ENCODE peak calls at places on chromosomes 3 and 15, in seven cellular contexts. One of them, this sample, is unnamed.

GRCh38 chr3:11379824-11380281 is 107.7 kb downstream of the ATG7 start:
- DNase-seq in mesenchymal stem cell: peak; percentile 51
- DNase-seq in H1: no peak
- DNase-seq in IMR-90: no peak
- DNase-seq in neuronal stem cell: no peak
- DNase-seq in H9: no peak
- DNase-seq in trophoblast cell: no peak
- DNase-seq in this sample: no peak

GRCh38 chr15:90270502-90271150 is 5.2 kb downstream of the NGRN start:
- DNase-seq in mesenchymal stem cell: no peak
- DNase-seq in H1: no peak
- DNase-seq in IMR-90: no peak
- DNase-seq in neuronal stem cell: no peak
- DNase-seq in H9: no peak
- DNase-seq in trophoblast cell: no peak
- DNase-seq in this sample: no peak

GRCh38 chr3:37137516-37137915 is 36.9 kb downstream of the LRRFIP2 start:
- DNase-seq in mesenchymal stem cell: no peak
- DNase-seq in H1: no peak
- DNase-seq in IMR-90: peak; percentile 54
- DNase-seq in neuronal stem cell: no peak
- DNase-seq in H9: no peak
- DNase-seq in trophoblast cell: no peak
- DNase-seq in this sample: no peak

GRCh38 chr3:114553949-114554593 is 260.2 kb downstream of the TIGIT start:
- DNase-seq in mesenchymal stem cell: no peak
- DNase-seq in H1: no peak
- DNase-seq in IMR-90: no peak
- DNase-seq in neuronal stem cell: no peak
- DNase-seq in H9: no peak
- DNase-seq in trophoblast cell: no peak
- DNase-seq in this sample: no peak

GRCh38 chr3:114565201-114565600 is 271.4 kb downstream of the TIGIT start:
- DNase-seq in mesenchymal stem cell: no peak
- DNase-seq in H1: no peak
- DNase-seq in IMR-90: no peak
- DNase-seq in neuronal stem cell: no peak
- DNase-seq in H9: no peak
- DNase-seq in trophoblast cell: no peak
- DNase-seq in this sample: no peak

GRCh38 chr3:23493846-23494245 is 290.7 kb downstream of the UBE2E2 start:
- DNase-seq in mesenchymal stem cell: no peak
- DNase-seq in H1: no peak
- DNase-seq in IMR-90: no peak
- DNase-seq in neuronal stem cell: no peak
- DNase-seq in H9: no peak
- DNase-seq in trophoblast cell: no peak
- DNase-seq in this sample: no peak

GRCh38 chr3:148075829-148076716 is 621.6 kb upstream of the AGTR1 start:
- DNase-seq in mesenchymal stem cell: peak; percentile 62
- DNase-seq in H1: peak; percentile 7
- DNase-seq in IMR-90: peak; percentile 59
- DNase-seq in neuronal stem cell: peak; percentile 45
- DNase-seq in H9: peak; percentile 32
- DNase-seq in trophoblast cell: peak; percentile 22
- DNase-seq in this sample: peak; percentile 70

GRCh38 chr3:124785966-124786365 is 55.7 kb downstream of the UMPS start:
- DNase-seq in mesenchymal stem cell: peak; percentile 88
- DNase-seq in H1: no peak
- DNase-seq in IMR-90: peak; percentile 28
- DNase-seq in neuronal stem cell: no peak
- DNase-seq in H9: no peak
- DNase-seq in trophoblast cell: no peak
- DNase-seq in this sample: no peak

GRCh38 chr3:86239956-86240355 is 751.0 kb downstream of the VGLL3 start:
- DNase-seq in mesenchymal stem cell: no peak
- DNase-seq in H1: no peak
- DNase-seq in IMR-90: no peak
- DNase-seq in neuronal stem cell: no peak
- DNase-seq in H9: no peak
- DNase-seq in trophoblast cell: no peak
- DNase-seq in this sample: no peak

GRCh38 chr15:89829161-89829560 is 14.5 kb upstream of the ANPEP start:
- DNase-seq in mesenchymal stem cell: no peak
- DNase-seq in H1: no peak
- DNase-seq in IMR-90: no peak
- DNase-seq in neuronal stem cell: no peak
- DNase-seq in H9: no peak
- DNase-seq in trophoblast cell: no peak
- DNase-seq in this sample: no peak

GRCh38 chr3:197896421-197896820 is 53.6 kb upstream of the RPL35A start:
- DNase-seq in mesenchymal stem cell: no peak
- DNase-seq in H1: no peak
- DNase-seq in IMR-90: no peak
- DNase-seq in neuronal stem cell: no peak
- DNase-seq in H9: no peak
- DNase-seq in trophoblast cell: no peak
- DNase-seq in this sample: no peak

GRCh38 chr15:101174152-101174920 is 77.5 kb downstream of the CHSY1 start:
- DNase-seq in mesenchymal stem cell: no peak
- DNase-seq in H1: no peak
- DNase-seq in IMR-90: no peak
- DNase-seq in neuronal stem cell: no peak
- DNase-seq in H9: no peak
- DNase-seq in trophoblast cell: no peak
- DNase-seq in this sample: no peak

GRCh38 chr15:34056921-34057320 is 17.9 kb upstream of the AVEN start:
- DNase-seq in mesenchymal stem cell: no peak
- DNase-seq in H1: no peak
- DNase-seq in IMR-90: no peak
- DNase-seq in neuronal stem cell: no peak
- DNase-seq in H9: no peak
- DNase-seq in trophoblast cell: peak; percentile 82
- DNase-seq in this sample: no peak

GRCh38 chr15:70055601-70056051 is 42.1 kb downstream of the TLE3 start:
- DNase-seq in mesenchymal stem cell: no peak
- DNase-seq in H1: no peak
- DNase-seq in IMR-90: no peak
- DNase-seq in neuronal stem cell: no peak
- DNase-seq in H9: no peak
- DNase-seq in trophoblast cell: peak; percentile 28
- DNase-seq in this sample: peak; percentile 69

GRCh38 chr15:40859206-40859851 is 14.7 kb downstream of the RHOV start:
- DNase-seq in mesenchymal stem cell: peak; percentile 75
- DNase-seq in H1: peak; percentile 79
- DNase-seq in IMR-90: peak; percentile 68
- DNase-seq in neuronal stem cell: peak; percentile 79
- DNase-seq in H9: peak; percentile 95
- DNase-seq in trophoblast cell: peak; percentile 88
- DNase-seq in this sample: peak; percentile 93

GRCh38 chr15:31400222-31400927 is 73.7 kb downstream of the KLF13 start:
- DNase-seq in mesenchymal stem cell: no peak
- DNase-seq in H1: no peak
- DNase-seq in IMR-90: no peak
- DNase-seq in neuronal stem cell: no peak
- DNase-seq in H9: no peak
- DNase-seq in trophoblast cell: no peak
- DNase-seq in this sample: no peak

GRCh38 chr3:94303897-94304296 is 241.0 kb downstream of the NSUN3 start:
- DNase-seq in mesenchymal stem cell: no peak
- DNase-seq in H1: no peak
- DNase-seq in IMR-90: peak; percentile 1
- DNase-seq in neuronal stem cell: no peak
- DNase-seq in H9: no peak
- DNase-seq in trophoblast cell: no peak
- DNase-seq in this sample: peak; percentile 28

GRCh38 chr15:38058596-38059075 is 124.2 kb downstream of the TMCO5A start:
- DNase-seq in mesenchymal stem cell: peak; percentile 57
- DNase-seq in H1: no peak
- DNase-seq in IMR-90: peak; percentile 28
- DNase-seq in neuronal stem cell: no peak
- DNase-seq in H9: peak; percentile 31
- DNase-seq in trophoblast cell: peak; percentile 26
- DNase-seq in this sample: no peak

GRCh38 chr3:140863481-140864084 is 78.1 kb upstream of the SLC25A36 start:
- DNase-seq in mesenchymal stem cell: peak; percentile 55
- DNase-seq in H1: peak; percentile 23
- DNase-seq in IMR-90: peak; percentile 39
- DNase-seq in neuronal stem cell: peak; percentile 66
- DNase-seq in H9: peak; percentile 52
- DNase-seq in trophoblast cell: peak; percentile 84
- DNase-seq in this sample: peak; percentile 72

GRCh38 chr15:87293016-87293415 is 963.5 kb downstream of the NTRK3 start:
- DNase-seq in mesenchymal stem cell: peak; percentile 19
- DNase-seq in H1: no peak
- DNase-seq in IMR-90: no peak
- DNase-seq in neuronal stem cell: no peak
- DNase-seq in H9: no peak
- DNase-seq in trophoblast cell: no peak
- DNase-seq in this sample: no peak

GRCh38 chr15:87294854-87295253 is 961.7 kb downstream of the NTRK3 start:
- DNase-seq in mesenchymal stem cell: no peak
- DNase-seq in H1: no peak
- DNase-seq in IMR-90: no peak
- DNase-seq in neuronal stem cell: no peak
- DNase-seq in H9: no peak
- DNase-seq in trophoblast cell: no peak
- DNase-seq in this sample: no peak
- H3K23ac ChIP-seq in mesenchymal stem cell: no peak overlapping the region
- H3K23ac ChIP-seq in H1: no peak overlapping the region
- H3K23ac ChIP-seq in IMR-90: no peak overlapping the region
- H3K23ac ChIP-seq in neuronal stem cell: no peak overlapping the region
- H3K23ac ChIP-seq in H9: no peak overlapping the region
- H3K23ac ChIP-seq in trophoblast cell: no peak overlapping the region
- H3K23ac ChIP-seq in this sample: no peak overlapping the region

GRCh38 chr3:158384019-158384418 is 187.0 kb upstream of the MLF1 start:
- DNase-seq in mesenchymal stem cell: no peak
- DNase-seq in H1: no peak
- DNase-seq in IMR-90: no peak
- DNase-seq in neuronal stem cell: no peak
- DNase-seq in H9: no peak
- DNase-seq in trophoblast cell: peak; percentile 22
- DNase-seq in this sample: no peak
- H3K27ac ChIP-seq in mesenchymal stem cell: no peak overlapping the region
- H3K27ac ChIP-seq in H1: no peak overlapping the region
- H3K27ac ChIP-seq in IMR-90: no peak overlapping the region
- H3K27ac ChIP-seq in neuronal stem cell: no peak overlapping the region
- H3K27ac ChIP-seq in H9: no peak overlapping the region
- H3K27ac ChIP-seq in trophoblast cell: no peak overlapping the region
- H3K27ac ChIP-seq in this sample: no peak overlapping the region

GRCh38 chr3:182783106-182783505 is 10.2 kb upstream of the ATP11B start:
- DNase-seq in mesenchymal stem cell: no peak
- DNase-seq in H1: no peak
- DNase-seq in IMR-90: no peak
- DNase-seq in neuronal stem cell: no peak
- DNase-seq in H9: no peak
- DNase-seq in trophoblast cell: no peak
- DNase-seq in this sample: no peak
- H2BK5ac ChIP-seq in mesenchymal stem cell: no peak overlapping the region
- H2BK5ac ChIP-seq in H1: no peak overlapping the region
- H2BK5ac ChIP-seq in IMR-90: no peak overlapping the region
- H2BK5ac ChIP-seq in neuronal stem cell: no peak overlapping the region
- H2BK5ac ChIP-seq in H9: no peak overlapping the region
- H2BK5ac ChIP-seq in trophoblast cell: no peak overlapping the region
- H2BK5ac ChIP-seq in this sample: no peak overlapping the region

GRCh38 chr15:64187396-64188191 is 24.8 kb upstream of the PPIB start:
- DNase-seq in mesenchymal stem cell: no peak
- DNase-seq in H1: no peak
- DNase-seq in IMR-90: no peak
- DNase-seq in neuronal stem cell: no peak
- DNase-seq in H9: no peak
- DNase-seq in trophoblast cell: peak; percentile 36
- DNase-seq in this sample: no peak

GRCh38 chr15:64185331-64185911 is 22.6 kb upstream of the PPIB start:
- DNase-seq in mesenchymal stem cell: no peak
- DNase-seq in H1: no peak
- DNase-seq in IMR-90: no peak
- DNase-seq in neuronal stem cell: no peak
- DNase-seq in H9: no peak
- DNase-seq in trophoblast cell: peak; percentile 54
- DNase-seq in this sample: no peak

GRCh38 chr15:64180235-64180824 is 17.5 kb upstream of the PPIB start:
- DNase-seq in mesenchymal stem cell: no peak
- DNase-seq in H1: no peak
- DNase-seq in IMR-90: no peak
- DNase-seq in neuronal stem cell: no peak
- DNase-seq in H9: peak; percentile 39
- DNase-seq in trophoblast cell: no peak
- DNase-seq in this sample: peak; percentile 61

DNA sequence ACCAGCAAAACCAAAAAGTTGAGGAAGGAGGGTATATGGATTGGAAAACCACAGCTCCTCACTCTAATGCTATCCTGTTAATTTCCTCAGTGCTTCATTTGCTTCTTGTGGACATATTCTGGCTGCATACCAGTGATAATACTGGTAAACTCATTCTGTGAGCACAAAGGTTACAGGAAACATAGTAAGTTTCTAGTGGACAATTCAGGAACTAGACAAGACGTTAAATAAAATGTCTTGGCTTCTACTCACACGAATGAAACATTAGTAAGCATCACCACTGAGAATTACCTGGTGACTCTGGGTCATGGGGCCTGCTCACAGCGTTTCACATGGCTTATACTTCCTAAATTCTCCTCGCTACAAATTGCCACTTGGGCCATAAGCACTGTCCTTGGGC is 20.0 kb upstream of the PPIB start:
- DNase-seq in mesenchymal stem cell: no peak
- DNase-seq in H1: no peak
- DNase-seq in IMR-90: no peak
- DNase-seq in neuronal stem cell: no peak
- DNase-seq in H9: no peak
- DNase-seq in trophoblast cell: no peak
- DNase-seq in this sample: no peak
- H3K23ac ChIP-seq in mesenchymal stem cell: no peak overlapping the region
- H3K23ac ChIP-seq in H1: no peak overlapping the region
- H3K23ac ChIP-seq in IMR-90: no peak overlapping the region
- H3K23ac ChIP-seq in neuronal stem cell: no peak overlapping the region
- H3K23ac ChIP-seq in H9: no peak overlapping the region
- H3K23ac ChIP-seq in trophoblast cell: no peak overlapping the region
- H3K23ac ChIP-seq in this sample: no peak overlapping the region